ENCODE peak calls at places on chromosomes 12 and 14, in four cellular contexts. One of them, this sample, is unnamed.

GRCh38 chr12:27178723-27179398 is 65.2 kb upstream of the STK38L start:
- DNase-seq in AG09309: no peak
- DNase-seq in heart right ventricle: no peak
- DNase-seq in fibroblast of the aortic adventitia: peak
- DNase-seq in this sample: no peak

GRCh38 chr14:66509874-66510273 is 1.9 kb downstream of the GPHN start:
- DNase-seq in AG09309: no peak
- DNase-seq in fibroblast of the aortic adventitia: peak
- DNase-seq in heart right ventricle: no peak
- DNase-seq in this sample: no peak

GRCh38 chr12:112530941-112531340 is 112.2 kb downstream of the PTPN11 start:
- DNase-seq in AG09309: no peak
- DNase-seq in heart right ventricle: no peak
- DNase-seq in fibroblast of the aortic adventitia: no peak
- DNase-seq in this sample: no peak

GRCh38 chr12:27434673-27435565 is 11.6 kb upstream of the SMCO2 start:
- DNase-seq in heart right ventricle: no peak
- DNase-seq in fibroblast of the aortic adventitia: peak
- DNase-seq in AG09309: no peak
- DNase-seq in this sample: no peak

GRCh38 chr12:129186952-129187351 is 333.7 kb downstream of the GLT1D1 start:
- DNase-seq in fibroblast of the aortic adventitia: no peak
- DNase-seq in AG09309: no peak
- DNase-seq in heart right ventricle: no peak
- DNase-seq in this sample: no peak

GRCh38 chr12:26028953-26029740 is 70.7 kb downstream of the RASSF8 start:
- DNase-seq in fibroblast of the aortic adventitia: peak
- DNase-seq in heart right ventricle: peak
- DNase-seq in AG09309: no peak
- DNase-seq in this sample: no peak

GRCh38 chr12:120711411-120711810 is 1.2 kb downstream of the UNC119B start:
- DNase-seq in heart right ventricle: no peak
- DNase-seq in fibroblast of the aortic adventitia: no peak
- DNase-seq in AG09309: no peak
- DNase-seq in this sample: no peak

GRCh38 chr12:26857465-26858176 is 24.6 kb upstream of the ITPR2 start:
- DNase-seq in AG09309: no peak
- DNase-seq in fibroblast of the aortic adventitia: no peak
- DNase-seq in heart right ventricle: no peak
- DNase-seq in this sample: no peak

GRCh38 chr12:28308891-28309290 is 118.6 kb downstream of the CCDC91 start:
- DNase-seq in heart right ventricle: no peak
- DNase-seq in AG09309: no peak
- DNase-seq in fibroblast of the aortic adventitia: peak
- DNase-seq in this sample: no peak

GRCh38 chr12:1808036-1808797 is 12.1 kb upstream of the LRTM2 start:
- DNase-seq in heart right ventricle: no peak
- DNase-seq in AG09309: no peak
- DNase-seq in fibroblast of the aortic adventitia: no peak
- DNase-seq in this sample: no peak

GRCh38 chr14:25231006-25231405 is 181.1 kb upstream of the STXBP6 start:
- DNase-seq in fibroblast of the aortic adventitia: peak
- DNase-seq in AG09309: no peak
- DNase-seq in heart right ventricle: no peak
- DNase-seq in this sample: no peak

GRCh38 chr12:20495997-20496396 is 127.7 kb downstream of the PDE3A start:
- DNase-seq in fibroblast of the aortic adventitia: no peak
- DNase-seq in heart right ventricle: no peak
- DNase-seq in AG09309: no peak
- DNase-seq in this sample: no peak

GRCh38 chr12:77231548-77231947 is 166.2 kb upstream of the E2F7 start:
- DNase-seq in fibroblast of the aortic adventitia: peak
- DNase-seq in AG09309: peak
- DNase-seq in heart right ventricle: peak
- DNase-seq in this sample: no peak

GRCh38 chr12:130425698-130426245 is 88.1 kb downstream of the PIWIL1 start:
- DNase-seq in AG09309: no peak
- DNase-seq in heart right ventricle: no peak
- DNase-seq in fibroblast of the aortic adventitia: no peak
- DNase-seq in this sample: no peak

GRCh38 chr14:35740215-35740614 is 68.9 kb downstream of the RALGAPA1 start:
- DNase-seq in fibroblast of the aortic adventitia: no peak
- DNase-seq in heart right ventricle: no peak
- DNase-seq in AG09309: no peak
- DNase-seq in this sample: no peak

GRCh38 chr12:29983917-29984316 is 200.2 kb upstream of the TMTC1 start:
- DNase-seq in AG09309: no peak
- DNase-seq in fibroblast of the aortic adventitia: no peak
- DNase-seq in heart right ventricle: no peak
- DNase-seq in this sample: no peak

GRCh38 chr12:68405292-68405900 is 73.2 kb upstream of the MDM1 start:
- DNase-seq in fibroblast of the aortic adventitia: peak
- DNase-seq in AG09309: no peak
- DNase-seq in heart right ventricle: peak
- DNase-seq in this sample: no peak

GRCh38 chr12:68403711-68404110 is 71.5 kb upstream of the MDM1 start:
- DNase-seq in heart right ventricle: no peak
- DNase-seq in fibroblast of the aortic adventitia: peak
- DNase-seq in AG09309: no peak
- DNase-seq in this sample: no peak

GRCh38 chr12:68402422-68402821 is 70.3 kb upstream of the MDM1 start:
- DNase-seq in AG09309: no peak
- DNase-seq in fibroblast of the aortic adventitia: no peak
- DNase-seq in heart right ventricle: no peak
- DNase-seq in this sample: no peak

GRCh38 chr12:68403296-68403695 is 71.1 kb upstream of the MDM1 start:
- DNase-seq in heart right ventricle: no peak
- DNase-seq in fibroblast of the aortic adventitia: no peak
- DNase-seq in AG09309: no peak
- DNase-seq in this sample: no peak

GRCh38 chr12:68406134-68406576 is 74.0 kb upstream of the MDM1 start:
- DNase-seq in AG09309: peak
- DNase-seq in fibroblast of the aortic adventitia: peak
- DNase-seq in heart right ventricle: peak
- DNase-seq in this sample: no peak
- TF ChIP-seq CTCF in AG09309: peak
- TF ChIP-seq CTCF in fibroblast of the aortic adventitia: peak
- TF ChIP-seq CTCF in heart right ventricle: peak
- TF ChIP-seq CTCF in this sample: peak

DNA sequence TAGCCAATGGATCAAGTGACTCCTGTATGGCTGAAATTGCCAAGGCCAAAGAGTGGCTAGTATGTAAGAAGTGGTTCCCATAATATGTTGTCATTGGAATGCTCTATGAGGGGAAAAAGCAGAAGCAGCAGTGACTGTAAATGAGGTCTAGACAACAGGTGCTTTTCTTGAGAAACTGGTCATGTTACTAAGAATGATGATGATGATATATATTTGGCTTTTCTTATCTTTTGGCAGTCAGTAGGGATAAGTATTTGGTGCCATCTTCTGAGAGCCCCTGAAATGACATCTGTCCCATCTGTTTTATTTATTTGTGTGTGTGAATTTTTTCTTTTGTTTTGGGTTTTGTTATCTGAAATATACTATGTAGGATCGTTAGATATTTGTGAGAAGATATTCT is 141.7 kb downstream of the SYT1 start:
- DNase-seq in AG09309: no peak
- DNase-seq in fibroblast of the aortic adventitia: peak
- DNase-seq in heart right ventricle: no peak
- DNase-seq in this sample: no peak
- TF ChIP-seq CTCF in AG09309: peak
- TF ChIP-seq CTCF in fibroblast of the aortic adventitia: no peak
- TF ChIP-seq CTCF in heart right ventricle: no peak
- TF ChIP-seq CTCF in this sample: peak

GRCh38 chr12:54147186-54147585 is 41.6 kb downstream of the SMUG1 start:
- DNase-seq in AG09309: no peak
- DNase-seq in fibroblast of the aortic adventitia: peak
- DNase-seq in heart right ventricle: no peak
- DNase-seq in this sample: no peak
- TF ChIP-seq CTCF in AG09309: no peak
- TF ChIP-seq CTCF in fibroblast of the aortic adventitia: no peak
- TF ChIP-seq CTCF in heart right ventricle: no peak
- TF ChIP-seq CTCF in this sample: no peak

DNA sequence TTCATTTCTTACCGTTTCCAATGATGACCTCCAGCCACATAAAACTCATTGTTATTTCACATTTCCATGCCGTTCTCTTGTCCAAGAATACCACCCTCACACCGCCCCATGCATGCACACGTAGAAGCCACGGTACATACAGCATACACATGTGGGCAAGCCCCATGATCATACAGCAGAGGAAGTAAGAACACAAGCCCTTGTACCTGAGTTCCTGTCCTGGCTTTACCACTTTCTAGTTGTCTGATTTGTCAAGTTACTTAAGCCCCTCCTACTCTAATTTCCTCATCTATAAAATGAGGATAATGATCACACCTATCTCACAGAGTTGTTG is 59.9 kb downstream of the DUSP16 start:
- DNase-seq in heart right ventricle: no peak
- DNase-seq in fibroblast of the aortic adventitia: no peak
- DNase-seq in AG09309: no peak
- DNase-seq in this sample: no peak
- TF ChIP-seq CTCF in heart right ventricle: no peak
- TF ChIP-seq CTCF in fibroblast of the aortic adventitia: no peak
- TF ChIP-seq CTCF in AG09309: no peak
- TF ChIP-seq CTCF in this sample: no peak

GRCh38 chr14:106509795-106510194 is 983.4 kb downstream of the TMEM121 start:
- DNase-seq in heart right ventricle: no peak
- DNase-seq in AG09309: no peak
- DNase-seq in fibroblast of the aortic adventitia: no peak
- DNase-seq in this sample: no peak

GRCh38 chr14:106507354-106507753 is 981.0 kb downstream of the TMEM121 start:
- DNase-seq in AG09309: no peak
- DNase-seq in heart right ventricle: no peak
- DNase-seq in fibroblast of the aortic adventitia: no peak
- DNase-seq in this sample: no peak

GRCh38 chr14:106509176-106509575 is 982.8 kb downstream of the TMEM121 start:
- DNase-seq in heart right ventricle: no peak
- DNase-seq in fibroblast of the aortic adventitia: no peak
- DNase-seq in AG09309: no peak
- DNase-seq in this sample: no peak

GRCh38 chr14:106506901-106507305 is 980.5 kb downstream of the TMEM121 start:
- DNase-seq in heart right ventricle: no peak
- DNase-seq in AG09309: no peak
- DNase-seq in fibroblast of the aortic adventitia: no peak
- DNase-seq in this sample: no peak

DNA sequence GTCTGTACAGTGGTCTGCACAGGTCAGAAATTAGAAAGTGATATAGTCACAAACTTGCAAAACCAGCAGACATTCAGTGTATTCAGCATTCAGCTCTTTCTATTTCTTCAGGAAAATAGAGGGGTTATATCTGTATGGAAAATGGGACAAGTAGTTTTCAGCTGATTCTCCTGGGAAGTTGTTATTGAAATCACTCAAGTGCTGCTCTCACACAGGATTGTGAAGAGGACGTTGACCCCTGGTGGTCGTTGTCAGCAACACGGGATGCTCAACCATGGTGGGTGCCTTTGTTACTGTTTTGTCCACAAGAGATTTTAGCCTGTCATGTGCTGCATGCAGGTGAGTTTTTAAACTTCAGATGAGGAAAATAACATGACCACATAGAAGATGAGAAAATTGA is 981.8 kb downstream of the TMEM121 start:
- DNase-seq in fibroblast of the aortic adventitia: no peak
- DNase-seq in heart right ventricle: no peak
- DNase-seq in AG09309: no peak
- DNase-seq in this sample: no peak
- TF ChIP-seq CTCF in fibroblast of the aortic adventitia: no peak
- TF ChIP-seq CTCF in heart right ventricle: no peak
- TF ChIP-seq CTCF in AG09309: no peak
- TF ChIP-seq CTCF in this sample: no peak

DNA sequence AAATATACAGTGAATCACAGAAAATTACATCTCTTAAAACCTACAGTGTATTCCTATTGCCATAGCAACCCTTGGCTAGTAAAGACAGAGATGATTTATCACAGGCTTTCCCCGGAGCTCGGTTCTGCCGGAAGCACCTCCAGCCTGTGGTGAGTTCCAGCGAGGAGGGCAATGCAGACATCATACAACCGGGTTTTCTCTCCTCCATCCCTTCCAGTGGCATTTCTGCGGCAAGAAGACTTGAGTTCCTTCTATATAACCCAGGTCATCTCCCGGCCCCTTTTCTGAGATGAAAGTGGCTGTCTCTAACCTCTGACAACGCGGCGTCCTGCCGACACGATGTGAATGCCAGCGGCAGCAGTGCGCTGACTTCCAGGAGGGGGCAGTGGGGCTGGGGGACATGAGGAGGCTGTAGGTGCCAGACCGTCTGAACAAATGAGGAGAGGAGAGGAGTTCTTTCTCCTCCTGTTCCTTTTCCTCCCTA is 68.5 kb upstream of the MAX start:
- DNase-seq in fibroblast of the aortic adventitia: peak
- DNase-seq in AG09309: peak
- DNase-seq in heart right ventricle: peak
- DNase-seq in this sample: no peak
- TF ChIP-seq CTCF in fibroblast of the aortic adventitia: peak
- TF ChIP-seq CTCF in AG09309: peak
- TF ChIP-seq CTCF in heart right ventricle: peak
- TF ChIP-seq CTCF in this sample: peak

DNA sequence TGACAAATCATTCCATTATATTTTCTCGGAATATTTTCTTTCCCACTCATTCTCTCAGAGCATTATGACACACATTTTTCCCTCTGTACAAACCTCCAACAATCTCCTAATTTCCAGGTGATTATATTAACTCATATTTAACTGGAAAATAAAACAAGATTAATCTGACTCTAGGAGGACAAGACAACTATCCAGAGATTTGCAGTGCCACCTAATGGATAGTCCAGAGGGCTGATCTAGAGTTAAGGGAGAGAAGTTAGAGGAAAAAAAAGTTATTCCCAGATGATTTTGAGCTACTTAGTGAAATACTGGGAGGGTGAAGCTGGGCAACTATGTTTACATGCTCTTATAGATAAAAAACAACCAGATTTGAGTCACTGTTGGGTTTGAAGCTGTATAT is 161.7 kb downstream of the ALX1 start:
- DNase-seq in heart right ventricle: no peak
- DNase-seq in AG09309: no peak
- DNase-seq in fibroblast of the aortic adventitia: peak
- DNase-seq in this sample: no peak
- TF ChIP-seq CTCF in heart right ventricle: no peak
- TF ChIP-seq CTCF in AG09309: no peak
- TF ChIP-seq CTCF in fibroblast of the aortic adventitia: peak
- TF ChIP-seq CTCF in this sample: peak

DNA sequence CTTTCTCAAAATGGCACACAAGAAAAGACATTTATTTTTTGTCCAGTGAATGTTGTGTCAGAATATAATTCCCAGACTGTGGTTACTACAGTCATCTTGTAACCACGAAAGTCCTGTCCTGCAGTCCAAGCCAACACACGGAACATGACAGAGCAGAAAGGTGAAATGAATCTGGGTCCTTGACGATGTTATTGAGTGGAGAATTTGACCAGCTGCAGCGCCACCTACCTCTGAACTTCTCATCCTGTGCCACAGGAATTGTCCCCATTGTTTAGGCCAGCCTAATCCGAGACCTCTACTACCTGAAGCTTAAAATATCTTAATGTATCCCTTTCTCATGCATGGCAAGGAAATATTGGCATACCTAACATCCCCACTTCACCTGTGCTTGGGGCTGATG is 64.1 kb upstream of the OTX2 start:
- DNase-seq in fibroblast of the aortic adventitia: no peak
- DNase-seq in heart right ventricle: no peak
- DNase-seq in AG09309: no peak
- DNase-seq in this sample: no peak
- TF ChIP-seq CTCF in fibroblast of the aortic adventitia: no peak
- TF ChIP-seq CTCF in heart right ventricle: no peak
- TF ChIP-seq CTCF in AG09309: no peak
- TF ChIP-seq CTCF in this sample: no peak

GRCh38 chr12:50825372-50825838 is 17.3 kb upstream of the TMPRSS12 start:
- DNase-seq in AG09309: peak
- DNase-seq in fibroblast of the aortic adventitia: peak
- DNase-seq in heart right ventricle: no peak
- DNase-seq in this sample: peak
- TF ChIP-seq CTCF in AG09309: peak
- TF ChIP-seq CTCF in fibroblast of the aortic adventitia: peak
- TF ChIP-seq CTCF in heart right ventricle: peak
- TF ChIP-seq CTCF in this sample: no peak

This sample was measured in AG04449.